ENCODE peak calls at places on chromosomes 6 and 20, in five cellular contexts. T, L, W, V and Z are unnamed samples.

GRCh38 chr6:35441642-35442041 is 10.5 kb upstream of the FANCE start:
- DNase-seq in T (no peak), L (no peak), V (no peak), W (no peak), Z (no peak)

GRCh38 chr6:130215526-130215925 is 7.2 kb downstream of the SAMD3 start:
- DNase-seq in W (no peak), T (no peak), V (no peak), L (no peak), Z (no peak)

GRCh38 chr6:42693725-42694323 is 28.6 kb downstream of the PRPH2 start:
- DNase-seq in V (no peak), L (no peak), T (no peak), W (no peak), Z (peak; percentile 13)

GRCh38 chr6:142195862-142196536 is 48.9 kb downstream of the VTA1 start:
- DNase-seq in T (no peak), L (no peak), W (no peak), V (no peak), Z (no peak)

GRCh38 chr20:14055127-14055742 is 59.9 kb downstream of the MACROD2 start:
- DNase-seq in T (peak; percentile 26), V (peak; percentile 18), L (peak; percentile 3), W (peak; percentile 72), Z (peak; percentile 53)

GRCh38 chr20:8156603-8157079 is 24.6 kb downstream of the PLCB1 start:
- DNase-seq in V (no peak), L (no peak), W (no peak), T (peak; percentile 18), Z (peak; percentile 42)

GRCh38 chr20:62891111-62891510 is 29.5 kb upstream of the TCFL5 start:
- DNase-seq in W (no peak), L (no peak), V (no peak), T (no peak), Z (peak; percentile 68)

GRCh38 chr6:144344651-144345050 is 59.5 kb downstream of the UTRN start:
- DNase-seq in T (no peak), L (no peak), W (no peak), V (no peak), Z (no peak)

GRCh38 chr6:158991017-158991723 is 8.8 kb downstream of the RSPH3 start:
- DNase-seq in T (no peak), W (no peak), V (no peak), L (peak; percentile 23), Z (no peak)

GRCh38 chr6:161407581-161407980 is 133.7 kb upstream of the AGPAT4 start:
- DNase-seq in W (no peak), V (no peak), L (no peak), T (no peak), Z (peak; percentile 67)

GRCh38 chr6:11294263-11294662 is 61.8 kb upstream of the NEDD9 start:
- DNase-seq in W (no peak), L (no peak), T (no peak), V (no peak), Z (no peak)

GRCh38 chr6:42304313-42304712 is 86.7 kb upstream of the MRPS10 start:
- DNase-seq in V (no peak), W (no peak), T (no peak), L (no peak), Z (no peak)

GRCh38 chr6:132228894-132229293 is 172.4 kb downstream of the MOXD1 start:
- DNase-seq in T (no peak), V (no peak), W (peak; percentile 57), L (no peak), Z (no peak)

GRCh38 chr20:19886666-19887288 is 128.7 kb downstream of the RIN2 start:
- DNase-seq in V (peak; percentile 62), W (no peak), L (no peak), T (no peak), Z (peak; percentile 24)

GRCh38 chr6:44049163-44049988 is 77.9 kb downstream of the MRPL14 start:
- DNase-seq in L (no peak), V (no peak), W (no peak), T (no peak), Z (peak; percentile 62)

GRCh38 chr6:134029495-134030455 is 22.6 kb downstream of the SLC2A12 start:
- DNase-seq in W (no peak), V (no peak), T (peak; percentile 10), L (no peak), Z (peak; percentile 32)

GRCh38 chr20:61816606-61817005 is 249.1 kb downstream of the TAF4 start:
- DNase-seq in V (no peak), L (no peak), W (no peak), T (no peak), Z (no peak)

GRCh38 chr6:131628726-131629125 is 684 bp upstream of the MED23 start:
- DNase-seq in T (no peak), V (no peak), W (no peak), L (no peak), Z (no peak)

GRCh38 chr6:155310596-155310995 is 3.7 kb downstream of the TFB1M start:
- DNase-seq in L (no peak), T (no peak), W (no peak), V (peak; percentile 32), Z (peak; percentile 23)